ENCODE peak calls at places on chromosome 13, in four cellular contexts. O is SK-N-SH, A is K562, F is HL-60. V is an unnamed sample.

GRCh38 chr13:80010286-80010831 is 330.6 kb downstream of the SPRY2 start:
- DNase-seq in O (no peak), F (no peak), A (no peak), V (no peak)

GRCh38 chr13:109344552-109345157 is 441.7 kb downstream of the IRS2 start:
- DNase-seq in A (no peak), F (no peak), O (peak; percentile 37), V (no peak)

GRCh38 chr13:28488376-28489005 is 6.4 kb downstream of the FLT1 start:
- DNase-seq in F (no peak), O (no peak), A (no peak), V (no peak)

GRCh38 chr13:33218020-33218419 is 67.5 kb downstream of the STARD13 start:
- DNase-seq in O (no peak), F (no peak), A (no peak), V (no peak)

GRCh38 chr13:29472317-29472961 is 123.0 kb downstream of the SLC7A1 start:
- DNase-seq in O (peak; percentile 72), A (peak; percentile 69), F (no peak), V (no peak)

GRCh38 chr13:100573121-100573520 is 15.5 kb downstream of the GGACT start:
- DNase-seq in A (peak; percentile 84), F (peak; percentile 34), O (peak; percentile 58), V (peak; percentile 75)

GRCh38 chr13:77988355-77988754 is 69.7 kb upstream of the EDNRB start:
- DNase-seq in A (no peak), O (no peak), F (no peak), V (no peak)

GRCh38 chr13:75329723-75330122 is 152.2 kb downstream of the TBC1D4 start:
- DNase-seq in A (no peak), F (no peak), O (no peak), V (no peak)

GRCh38 chr13:45224181-45224580 is 23.3 kb upstream of the KCTD4 start:
- DNase-seq in F (no peak), O (no peak), A (no peak), V (no peak)

GRCh38 chr13:52743988-52744387 is 4.4 kb upstream of the CNMD start:
- DNase-seq in F (no peak), A (no peak), O (no peak), V (no peak)

GRCh38 chr13:73106513-73107214 is 47.9 kb downstream of the KLF5 start:
- DNase-seq in A (no peak), F (no peak), O (no peak), V (no peak)

GRCh38 chr13:102405499-102406079 is 3.7 kb upstream of the FGF14 start:
- DNase-seq in O (no peak), F (no peak), A (no peak), V (no peak)

GRCh38 chr13:36428083-36428482 is 4.2 kb upstream of the CCNA1 start:
- DNase-seq in O (no peak), F (peak; percentile 62), A (no peak), V (no peak)

GRCh38 chr13:31116224-31116623 is 45.5 kb downstream of the HSPH1 start:
- DNase-seq in O (no peak), F (no peak), A (no peak), V (no peak)

GRCh38 chr13:114282143-114282685 is 813 bp downstream of the UPF3A start:
- DNase-seq in F (peak; percentile 42), A (peak; percentile 56), O (peak; percentile 78), V (peak; percentile 61)

GRCh38 chr13:49781791-49782190 is 10.7 kb downstream of the KPNA3 start:
- DNase-seq in F (no peak), O (no peak), A (no peak), V (no peak)

GRCh38 chr13:97015661-97016350 is 21.5 kb upstream of the OXGR1 start:
- DNase-seq in O (no peak), F (no peak), A (no peak), V (no peak)

GRCh38 chr13:51834581-51835158 is 10.3 kb downstream of the TMEM272 start:
- DNase-seq in A (no peak), O (peak; percentile 43), F (no peak), V (no peak)

GRCh38 chr13:80825276-80825675 is 484.4 kb upstream of the SPRY2 start:
- DNase-seq in A (no peak), F (no peak), O (no peak), V (no peak)

GRCh38 chr13:43374621-43375020 is 351.2 kb downstream of the DNAJC15 start:
- DNase-seq in A (no peak), O (no peak), F (no peak), V (no peak)

GRCh38 chr13:97978661-97979450 is 25.4 kb downstream of the IPO5 start:
- DNase-seq in A (no peak), F (no peak), O (no peak), V (no peak)

GRCh38 chr13:74246398-74246975 is 112.3 kb upstream of the KLF12 start:
- DNase-seq in F (no peak), A (no peak), O (no peak), V (no peak)

GRCh38 chr13:111225810-111226546 is 94.5 kb upstream of the TEX29 start:
- DNase-seq in O (no peak), F (no peak), A (no peak), V (no peak)
- TF ChIP-seq GABPA in O (no peak), F (no peak), A (no peak), V (no peak)

GRCh38 chr13:62879071-62879470 is 1463.4 kb upstream of the PCDH20 start:
- DNase-seq in F (no peak), O (no peak), A (no peak), V (no peak)
- TF ChIP-seq GABPA in F (no peak), O (no peak), A (no peak), V (no peak)

GRCh38 chr13:55727683-55728082 is 1413.0 kb upstream of the PRR20A start:
- DNase-seq in F (no peak), O (no peak), A (no peak), V (no peak)

GRCh38 chr13:55728229-55728628 is 1412.5 kb upstream of the PRR20A start:
- DNase-seq in A (no peak), F (no peak), O (no peak), V (no peak)
- TF ChIP-seq GABPA in A (no peak), F (no peak), O (no peak), V (no peak)

GRCh38 chr13:95641291-95641811 is 3.2 kb downstream of the DZIP1 start:
- DNase-seq in O (no peak), A (no peak), F (no peak), V (peak; percentile 63)
- TF ChIP-seq GABPA in O (no peak), A (no peak), F (no peak), V (no peak)